ENCODE peak calls at places on chromosomes 5 and 9, in four cellular contexts. One of them, this sample, is unnamed.

GRCh38 chr5:158990979-158991378 is 108.7 kb downstream of the EBF1 start:
- ATAC-seq in activated naive CD8-positive, alpha-beta T cell treated with anti-CD3 and anti-CD28 coated beads, Interleukin-2, amount 50 U/mL, for 24 hours: no peak
- ATAC-seq in T-cell: no peak
- ATAC-seq in HCT116: no peak
- ATAC-seq in this sample: no peak

GRCh38 chr5:175378444-175379028 is 65.4 kb downstream of the DRD1 start:
- ATAC-seq in activated naive CD8-positive, alpha-beta T cell treated with anti-CD3 and anti-CD28 coated beads, Interleukin-2, amount 50 U/mL, for 24 hours: no peak
- ATAC-seq in T-cell: no peak
- ATAC-seq in HCT116: peak; percentile 91
- ATAC-seq in this sample: no peak

GRCh38 chr5:122849746-122850145 is 4.3 kb downstream of the SNX24 start:
- ATAC-seq in activated naive CD8-positive, alpha-beta T cell treated with anti-CD3 and anti-CD28 coated beads, Interleukin-2, amount 50 U/mL, for 24 hours: no peak
- ATAC-seq in T-cell: no peak
- ATAC-seq in HCT116: no peak
- ATAC-seq in this sample: no peak

GRCh38 chr9:20504930-20505329 is 117.4 kb downstream of the MLLT3 start:
- ATAC-seq in activated naive CD8-positive, alpha-beta T cell treated with anti-CD3 and anti-CD28 coated beads, Interleukin-2, amount 50 U/mL, for 24 hours: no peak
- ATAC-seq in T-cell: peak; percentile 74
- ATAC-seq in HCT116: no peak
- ATAC-seq in this sample: no peak

GRCh38 chr9:571066-571465 is 270.4 kb upstream of the DMRT1 start:
- ATAC-seq in activated naive CD8-positive, alpha-beta T cell treated with anti-CD3 and anti-CD28 coated beads, Interleukin-2, amount 50 U/mL, for 24 hours: no peak
- ATAC-seq in T-cell: no peak
- ATAC-seq in HCT116: no peak
- ATAC-seq in this sample: no peak

GRCh38 chr5:177479774-177480173 is 6.3 kb upstream of the DBN1 start:
- ATAC-seq in activated naive CD8-positive, alpha-beta T cell treated with anti-CD3 and anti-CD28 coated beads, Interleukin-2, amount 50 U/mL, for 24 hours: no peak
- ATAC-seq in T-cell: no peak
- ATAC-seq in HCT116: no peak
- ATAC-seq in this sample: no peak

GRCh38 chr5:5795074-5795779 is 372.8 kb downstream of the ICE1 start:
- ATAC-seq in activated naive CD8-positive, alpha-beta T cell treated with anti-CD3 and anti-CD28 coated beads, Interleukin-2, amount 50 U/mL, for 24 hours: no peak
- ATAC-seq in T-cell: no peak
- ATAC-seq in HCT116: no peak
- ATAC-seq in this sample: no peak

GRCh38 chr9:96553070-96553469 is 66.6 kb downstream of the CDC14B start:
- ATAC-seq in activated naive CD8-positive, alpha-beta T cell treated with anti-CD3 and anti-CD28 coated beads, Interleukin-2, amount 50 U/mL, for 24 hours: peak; percentile 55
- ATAC-seq in T-cell: no peak
- ATAC-seq in HCT116: no peak
- ATAC-seq in this sample: peak; percentile 70

GRCh38 chr9:77944556-77945261 is 86.9 kb downstream of the GNAQ start:
- ATAC-seq in activated naive CD8-positive, alpha-beta T cell treated with anti-CD3 and anti-CD28 coated beads, Interleukin-2, amount 50 U/mL, for 24 hours: no peak
- ATAC-seq in T-cell: peak; percentile 46
- ATAC-seq in HCT116: no peak
- ATAC-seq in this sample: no peak

GRCh38 chr5:10655041-10655685 is 91.3 kb downstream of the ANKRD33B start:
- ATAC-seq in activated naive CD8-positive, alpha-beta T cell treated with anti-CD3 and anti-CD28 coated beads, Interleukin-2, amount 50 U/mL, for 24 hours: no peak
- ATAC-seq in T-cell: no peak
- ATAC-seq in HCT116: no peak
- ATAC-seq in this sample: no peak

GRCh38 chr5:155064580-155064979 is 51.0 kb downstream of the KIF4B start:
- ATAC-seq in activated naive CD8-positive, alpha-beta T cell treated with anti-CD3 and anti-CD28 coated beads, Interleukin-2, amount 50 U/mL, for 24 hours: no peak
- ATAC-seq in T-cell: no peak
- ATAC-seq in HCT116: no peak
- ATAC-seq in this sample: no peak

GRCh38 chr9:35682083-35682482 is 7.6 kb downstream of the TPM2 start:
- ATAC-seq in activated naive CD8-positive, alpha-beta T cell treated with anti-CD3 and anti-CD28 coated beads, Interleukin-2, amount 50 U/mL, for 24 hours: no peak
- ATAC-seq in T-cell: no peak
- ATAC-seq in HCT116: no peak
- ATAC-seq in this sample: no peak

GRCh38 chr5:168413062-168413461 is 73.2 kb upstream of the RARS1 start:
- ATAC-seq in activated naive CD8-positive, alpha-beta T cell treated with anti-CD3 and anti-CD28 coated beads, Interleukin-2, amount 50 U/mL, for 24 hours: no peak
- ATAC-seq in T-cell: no peak
- ATAC-seq in HCT116: no peak
- ATAC-seq in this sample: no peak

GRCh38 chr9:1969898-1970297 is 45.2 kb upstream of the SMARCA2 start:
- ATAC-seq in activated naive CD8-positive, alpha-beta T cell treated with anti-CD3 and anti-CD28 coated beads, Interleukin-2, amount 50 U/mL, for 24 hours: no peak
- ATAC-seq in T-cell: no peak
- ATAC-seq in HCT116: no peak
- ATAC-seq in this sample: no peak

GRCh38 chr5:59598547-59598874 is 295.0 kb downstream of the PDE4D start:
- ATAC-seq in activated naive CD8-positive, alpha-beta T cell treated with anti-CD3 and anti-CD28 coated beads, Interleukin-2, amount 50 U/mL, for 24 hours: no peak
- ATAC-seq in T-cell: no peak
- ATAC-seq in HCT116: no peak
- ATAC-seq in this sample: no peak

GRCh38 chr5:83925952-83926351 is 205.3 kb upstream of the HAPLN1 start:
- ATAC-seq in activated naive CD8-positive, alpha-beta T cell treated with anti-CD3 and anti-CD28 coated beads, Interleukin-2, amount 50 U/mL, for 24 hours: no peak
- ATAC-seq in T-cell: no peak
- ATAC-seq in HCT116: no peak
- ATAC-seq in this sample: no peak

GRCh38 chr9:94182532-94182931 is 76.6 kb upstream of the ZNF169 start:
- ATAC-seq in activated naive CD8-positive, alpha-beta T cell treated with anti-CD3 and anti-CD28 coated beads, Interleukin-2, amount 50 U/mL, for 24 hours: peak; percentile 10
- ATAC-seq in T-cell: no peak
- ATAC-seq in HCT116: peak; percentile 22
- ATAC-seq in this sample: no peak

GRCh38 chr9:74379718-74380117 is 117.4 kb upstream of the RORB start:
- ATAC-seq in activated naive CD8-positive, alpha-beta T cell treated with anti-CD3 and anti-CD28 coated beads, Interleukin-2, amount 50 U/mL, for 24 hours: no peak
- ATAC-seq in T-cell: no peak
- ATAC-seq in HCT116: peak; percentile 75
- ATAC-seq in this sample: no peak

GRCh38 chr5:40781843-40782409 is 16.2 kb downstream of the PRKAA1 start:
- ATAC-seq in activated naive CD8-positive, alpha-beta T cell treated with anti-CD3 and anti-CD28 coated beads, Interleukin-2, amount 50 U/mL, for 24 hours: no peak
- ATAC-seq in T-cell: no peak
- ATAC-seq in HCT116: no peak
- ATAC-seq in this sample: no peak

GRCh38 chr9:117677578-117677977 is 26.6 kb upstream of the TLR4 start:
- ATAC-seq in activated naive CD8-positive, alpha-beta T cell treated with anti-CD3 and anti-CD28 coated beads, Interleukin-2, amount 50 U/mL, for 24 hours: no peak
- ATAC-seq in T-cell: no peak
- ATAC-seq in HCT116: no peak
- ATAC-seq in this sample: no peak

GRCh38 chr5:153425914-153426313 is 64.6 kb upstream of the GRIA1 start:
- ATAC-seq in activated naive CD8-positive, alpha-beta T cell treated with anti-CD3 and anti-CD28 coated beads, Interleukin-2, amount 50 U/mL, for 24 hours: no peak
- ATAC-seq in T-cell: no peak
- ATAC-seq in HCT116: no peak
- ATAC-seq in this sample: no peak

GRCh38 chr9:83154821-83155220 is 91.9 kb upstream of the RASEF start:
- ATAC-seq in activated naive CD8-positive, alpha-beta T cell treated with anti-CD3 and anti-CD28 coated beads, Interleukin-2, amount 50 U/mL, for 24 hours: no peak
- ATAC-seq in T-cell: no peak
- ATAC-seq in HCT116: no peak
- ATAC-seq in this sample: no peak

GRCh38 chr9:7676757-7677156 is 122.8 kb downstream of the DMAC1 start:
- ATAC-seq in activated naive CD8-positive, alpha-beta T cell treated with anti-CD3 and anti-CD28 coated beads, Interleukin-2, amount 50 U/mL, for 24 hours: no peak
- ATAC-seq in T-cell: no peak
- ATAC-seq in HCT116: no peak
- ATAC-seq in this sample: no peak

This sample was measured in activated T-helper 17 cell treated with anti-CD3 and anti-CD28 coated beads, Interleukin-2, amount 50 U/mL, for 72 hours.